ENCODE peak calls at places on chromosomes 4 and X, in five cellular contexts. V is AG09309; I is astrocyte of the spinal cord; E is naive thymus-derived CD4-positive, alpha-beta T cell; P is lower lobe of right lung. Z is an unnamed sample.

GRCh38 chr4:173834151-173834550 is 304.1 kb upstream of the HAND2 start:
- DNase-seq in I (no peak), V (no peak), P (no peak), E (no peak), Z (peak)

GRCh38 chrX:94932278-94932965 is 1258.4 kb downstream of the FAM133A start:
- DNase-seq in I (no peak), E (no peak), V (no peak), P (no peak), Z (no peak)

GRCh38 chr4:120554086-120554485 is 368.4 kb downstream of the PRDM5 start:
- DNase-seq in V (no peak), I (no peak), P (no peak), E (no peak), Z (no peak)

GRCh38 chr4:146945556-146946374 is at the start of gene TTC29:
- DNase-seq in P (peak), V (peak), I (peak), E (peak), Z (peak)

GRCh38 chrX:74923942-74924448 is 1.3 kb downstream of the NEXMIF start:
- DNase-seq in I (no peak), V (no peak), E (peak), P (peak), Z (peak)

GRCh38 chr4:87505862-87506261 is 23.3 kb downstream of the SPARCL1 start:
- DNase-seq in P (no peak), E (no peak), V (no peak), I (no peak), Z (no peak)

GRCh38 chr4:168421671-168422070 is 58.6 kb downstream of the DDX60L start:
- DNase-seq in V (no peak), I (peak), P (no peak), E (no peak), Z (peak)

GRCh38 chr4:1515763-1516162 is 109.5 kb upstream of the NKX1-1 start:
- DNase-seq in E (no peak), I (no peak), V (no peak), P (peak), Z (no peak)

GRCh38 chr4:92253550-92253949 is 50.2 kb upstream of the GRID2 start:
- DNase-seq in P (no peak), I (no peak), E (no peak), V (no peak), Z (no peak)

GRCh38 chr4:185004562-185005208 is 13.6 kb upstream of the HELT start:
- DNase-seq in I (peak), E (no peak), P (peak), V (no peak), Z (peak)

GRCh38 chrX:11764602-11765067 is 6.6 kb downstream of the MSL3 start:
- DNase-seq in V (no peak), P (no peak), I (no peak), E (no peak), Z (no peak)

GRCh38 chr4:97900187-97900586 is 243.1 kb downstream of the STPG2 start:
- DNase-seq in V (no peak), I (no peak), P (no peak), E (no peak), Z (no peak)

GRCh38 chr4:145340071-145340695 is 141.5 kb upstream of the SMAD1 start:
- DNase-seq in P (no peak), E (no peak), V (no peak), I (no peak), Z (no peak)

GRCh38 chr4:24889991-24890390 is 22.9 kb downstream of the CCDC149 start:
- DNase-seq in E (no peak), P (no peak), I (no peak), V (no peak), Z (peak)

GRCh38 chrX:110966839-110967238 is 129.2 kb upstream of the PAK3 start:
- DNase-seq in I (peak), P (no peak), E (no peak), V (peak), Z (no peak)

GRCh38 chrX:41333744-41333993 is 293 bp upstream of the DDX3X start:
- DNase-seq in E (no peak), I (peak), V (peak), P (no peak), Z (peak)

GRCh38 chrX:23643020-23643419 is 24.3 kb upstream of the PRDX4 start:
- DNase-seq in P (no peak), E (no peak), I (no peak), V (no peak), Z (no peak)

GRCh38 chrX:155247497-155247896 is 16.8 kb downstream of the RAB39B start:
- DNase-seq in V (no peak), I (no peak), E (no peak), P (no peak), Z (no peak)

GRCh38 chrX:21374163-21374993 is at the start of gene CNKSR2:
- DNase-seq in V (no peak), I (peak), E (peak), P (peak), Z (no peak)

GRCh38 chr4:100582146-100582545 is 64.3 kb upstream of the EMCN start:
- DNase-seq in E (no peak), V (no peak), I (no peak), P (no peak), Z (no peak)

GRCh38 chr4:181204109-181204508 is 1039.1 kb upstream of the TENM3 start:
- DNase-seq in E (no peak), V (no peak), P (no peak), I (no peak), Z (no peak)

GRCh38 chrX:10041383-10041782 is 74.2 kb downstream of the CLDN34 start:
- DNase-seq in I (peak), V (peak), P (no peak), E (no peak), Z (no peak)

GRCh38 chr4:39976945-39977488 is 694 bp downstream of the PDS5A start:
- DNase-seq in P (peak), E (peak), V (no peak), I (peak), Z (no peak)

GRCh38 chrX:15468036-15468435 is 25.1 kb downstream of the PIR start:
- DNase-seq in E (no peak), I (peak), V (peak), P (no peak), Z (peak)

GRCh38 chr4:38155589-38156294 is 195.5 kb downstream of the PTTG2 start:
- DNase-seq in I (no peak), E (no peak), V (no peak), P (no peak), Z (no peak)

GRCh38 chrX:63613531-63614028 is 171.4 kb downstream of the ARHGEF9 start:
- DNase-seq in E (no peak), P (no peak), V (no peak), I (no peak), Z (no peak)

DNA sequence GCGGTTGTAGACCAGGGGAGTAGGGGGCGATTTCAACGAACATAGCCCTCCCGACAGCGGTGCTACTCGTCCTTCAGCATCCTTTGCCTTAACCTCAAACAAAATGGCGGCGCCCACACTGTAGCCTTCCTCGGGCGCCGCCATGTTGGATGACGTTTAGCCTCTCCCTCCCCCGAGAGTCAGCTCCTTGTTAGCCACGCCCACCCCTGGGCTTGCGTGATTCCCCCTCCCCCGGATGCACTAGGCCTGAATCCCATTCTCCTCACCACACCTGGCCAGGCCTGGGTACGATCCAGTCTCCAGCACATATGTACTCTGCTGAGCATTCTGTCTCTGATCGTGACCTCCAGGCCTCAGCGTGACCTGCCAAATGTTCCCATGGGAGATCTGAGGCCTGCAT is 49.0 kb upstream of the ZNF157 start:
- DNase-seq in E (no peak), I (peak), V (no peak), P (peak), Z (no peak)
- H3K4me3 ChIP-seq in E (no peak), I (no peak), V (no peak), P (no peak), Z (no peak)

GRCh38 chr4:60726779-60727178 is 473.3 kb upstream of the ADGRL3 start:
- DNase-seq in I (no peak), P (no peak), V (no peak), E (no peak), Z (no peak)
- H3K4me3 ChIP-seq in I (no peak), P (no peak), V (no peak), E (no peak), Z (no peak)

DNA sequence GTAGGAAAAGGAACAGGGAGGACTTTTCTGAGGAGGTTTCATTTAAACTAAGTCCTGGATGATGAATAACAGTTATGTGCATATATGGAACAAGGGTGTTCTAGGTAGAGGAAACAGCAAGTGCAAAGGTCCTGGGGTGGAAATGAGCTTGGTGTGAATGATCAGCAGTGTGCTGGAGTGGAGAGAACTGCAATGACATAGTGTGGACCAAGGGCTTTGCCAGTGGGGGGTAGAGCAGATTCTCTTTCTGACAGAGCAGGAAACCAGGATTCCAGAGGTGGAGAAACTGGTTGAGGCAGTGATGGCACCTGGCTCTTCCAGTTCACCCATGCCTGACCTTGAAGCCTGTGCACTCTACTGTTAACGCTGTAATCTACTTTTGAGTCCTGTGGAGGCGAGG is 1.7 kb downstream of the PPP1R3F start:
- DNase-seq in P (no peak), I (no peak), E (no peak), V (no peak), Z (no peak)
- H3K4me3 ChIP-seq in P (no peak), I (no peak), E (peak), V (no peak), Z (no peak)

DNA sequence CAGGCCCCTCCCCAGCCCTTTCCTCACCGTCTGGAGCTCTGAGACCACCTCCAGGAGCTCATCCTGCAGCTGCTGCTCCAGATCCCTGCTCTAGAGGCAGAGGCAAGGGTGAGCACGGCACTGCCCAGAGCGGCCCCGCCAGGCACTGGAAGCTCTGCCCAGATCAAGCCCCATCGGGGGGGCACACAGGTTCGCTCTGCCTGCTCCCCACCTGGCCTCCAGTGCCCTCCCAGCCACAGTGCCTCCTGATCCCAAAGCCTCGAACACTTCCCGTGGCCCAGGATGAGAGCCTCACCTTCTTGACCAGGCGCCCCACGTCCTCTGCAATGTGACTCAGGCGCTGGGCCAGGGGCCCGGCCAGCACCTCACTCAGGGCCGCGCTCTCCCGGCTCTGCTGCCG is 5.0 kb downstream of the ARHGAP4 start:
- DNase-seq in I (no peak), V (no peak), E (no peak), P (peak), Z (no peak)
- H3K4me3 ChIP-seq in I (no peak), V (no peak), E (no peak), P (peak), Z (no peak)

GRCh38 chrX:104669063-104669462 is 103.1 kb downstream of the IL1RAPL2 start:
- DNase-seq in P (no peak), V (no peak), E (no peak), I (no peak), Z (no peak)

GRCh38 chrX:104665691-104666090 is 99.7 kb downstream of the IL1RAPL2 start:
- DNase-seq in P (no peak), V (no peak), E (no peak), I (no peak), Z (no peak)

GRCh38 chrX:104668550-104668949 is 102.6 kb downstream of the IL1RAPL2 start:
- DNase-seq in P (no peak), V (no peak), I (peak), E (no peak), Z (no peak)

DNA sequence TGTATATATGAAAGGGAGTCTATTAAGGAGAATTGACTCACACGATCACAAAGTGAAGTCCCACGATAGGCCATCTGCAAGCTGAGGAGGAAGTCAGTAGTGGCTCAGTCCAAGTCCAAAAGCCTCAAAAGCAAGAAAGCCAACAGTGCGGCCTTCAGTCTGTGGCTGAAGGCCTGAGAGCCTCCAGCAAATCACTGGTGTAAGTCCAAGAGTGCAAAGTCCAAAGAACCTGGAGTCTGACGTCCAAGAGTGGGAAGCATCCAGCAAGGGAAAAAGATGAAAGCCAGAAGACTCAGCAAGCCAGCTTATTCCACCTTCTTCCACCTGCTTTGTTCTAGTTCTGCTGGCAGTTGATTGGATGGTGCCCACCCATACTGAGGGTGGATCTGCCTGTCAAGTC is 104.1 kb downstream of the IL1RAPL2 start:
- DNase-seq in V (no peak), I (no peak), P (no peak), E (no peak), Z (no peak)
- H3K4me3 ChIP-seq in V (no peak), I (no peak), P (no peak), E (no peak), Z (no peak)

GRCh38 chrX:48920713-48921104 is 1.9 kb upstream of the PIM2 start:
- DNase-seq in E (no peak), P (no peak), V (no peak), I (no peak), Z (no peak)
- H3K4me3 ChIP-seq in E (peak), P (no peak), V (no peak), I (no peak), Z (no peak)

GRCh38 chr4:138890921-138891570 is 124.5 kb upstream of the NOCT start:
- DNase-seq in P (no peak), E (no peak), I (no peak), V (no peak), Z (no peak)
- H3K4me3 ChIP-seq in P (no peak), E (no peak), I (no peak), V (no peak), Z (no peak)